ENCODE peak calls at places on chromosomes 5 and 9, in four cellular contexts. One of them, this sample, is unnamed.

GRCh38 chr5:1763960-1764605 is 35.6 kb downstream of the MRPL36 start:
- DNase-seq in CD4-positive, alpha-beta T cell: no peak
- DNase-seq in AG09309: no peak
- DNase-seq in HFFc6: no peak
- DNase-seq in this sample: no peak

GRCh38 chr5:3218916-3219650 is 376.5 kb upstream of the IRX1 start:
- DNase-seq in CD4-positive, alpha-beta T cell: no peak
- DNase-seq in AG09309: no peak
- DNase-seq in HFFc6: no peak
- DNase-seq in this sample: no peak

GRCh38 chr5:36052542-36052941 is 14.1 kb downstream of the UGT3A2 start:
- DNase-seq in CD4-positive, alpha-beta T cell: no peak
- DNase-seq in AG09309: no peak
- DNase-seq in HFFc6: no peak
- DNase-seq in this sample: no peak

GRCh38 chr9:38036359-38037084 is 32.5 kb downstream of the SHB start:
- DNase-seq in CD4-positive, alpha-beta T cell: no peak
- DNase-seq in AG09309: peak
- DNase-seq in HFFc6: peak
- DNase-seq in this sample: no peak

GRCh38 chr9:128055222-128056040 is 11.7 kb downstream of the NAIF1 start:
- DNase-seq in CD4-positive, alpha-beta T cell: no peak
- DNase-seq in AG09309: no peak
- DNase-seq in HFFc6: no peak
- DNase-seq in this sample: no peak

GRCh38 chr5:52995095-52995494 is 5.9 kb downstream of the ITGA2 start:
- DNase-seq in CD4-positive, alpha-beta T cell: no peak
- DNase-seq in AG09309: no peak
- DNase-seq in HFFc6: no peak
- DNase-seq in this sample: no peak

GRCh38 chr5:56012281-56012963 is 17.7 kb upstream of the IL6ST start:
- DNase-seq in CD4-positive, alpha-beta T cell: no peak
- DNase-seq in AG09309: no peak
- DNase-seq in HFFc6: peak
- DNase-seq in this sample: no peak

GRCh38 chr9:107284636-107285035 is 1.6 kb downstream of the RAD23B start:
- DNase-seq in CD4-positive, alpha-beta T cell: no peak
- DNase-seq in AG09309: no peak
- DNase-seq in HFFc6: no peak
- DNase-seq in this sample: no peak

GRCh38 chr5:10607666-10608442 is 44.0 kb downstream of the ANKRD33B start:
- DNase-seq in CD4-positive, alpha-beta T cell: no peak
- DNase-seq in AG09309: no peak
- DNase-seq in HFFc6: no peak
- DNase-seq in this sample: no peak

GRCh38 chr9:8660383-8660782 is 860.8 kb upstream of the DMAC1 start:
- DNase-seq in CD4-positive, alpha-beta T cell: no peak
- DNase-seq in AG09309: no peak
- DNase-seq in HFFc6: no peak
- DNase-seq in this sample: no peak

GRCh38 chr9:96062051-96062450 is 186.6 kb downstream of the ERCC6L2 start:
- DNase-seq in CD4-positive, alpha-beta T cell: no peak
- DNase-seq in AG09309: no peak
- DNase-seq in HFFc6: no peak
- DNase-seq in this sample: no peak

GRCh38 chr5:95664204-95664786 is 17.7 kb downstream of the RFESD start:
- DNase-seq in CD4-positive, alpha-beta T cell: peak
- DNase-seq in AG09309: no peak
- DNase-seq in HFFc6: peak
- DNase-seq in this sample: no peak

GRCh38 chr5:123582570-123583293 is 70.8 kb downstream of the CSNK1G3 start:
- DNase-seq in CD4-positive, alpha-beta T cell: no peak
- DNase-seq in AG09309: no peak
- DNase-seq in HFFc6: no peak
- DNase-seq in this sample: no peak

GRCh38 chr9:1007312-1007711 is 30.9 kb downstream of the DMRT3 start:
- DNase-seq in CD4-positive, alpha-beta T cell: no peak
- DNase-seq in AG09309: no peak
- DNase-seq in HFFc6: no peak
- DNase-seq in this sample: no peak

GRCh38 chr5:118042076-118042475 is 946.3 kb downstream of the DTWD2 start:
- DNase-seq in CD4-positive, alpha-beta T cell: no peak
- DNase-seq in AG09309: no peak
- DNase-seq in HFFc6: no peak
- DNase-seq in this sample: no peak

GRCh38 chr9:114037961-114038723 is 40.0 kb downstream of the AMBP start:
- DNase-seq in CD4-positive, alpha-beta T cell: no peak
- DNase-seq in AG09309: no peak
- DNase-seq in HFFc6: no peak
- DNase-seq in this sample: no peak

GRCh38 chr5:14364576-14365472 is 216.8 kb upstream of the OTULINL start:
- DNase-seq in CD4-positive, alpha-beta T cell: peak
- DNase-seq in AG09309: no peak
- DNase-seq in HFFc6: no peak
- DNase-seq in this sample: no peak

GRCh38 chr9:121721770-121722169 is 70.3 kb downstream of the DAB2IP start:
- DNase-seq in CD4-positive, alpha-beta T cell: no peak
- DNase-seq in AG09309: no peak
- DNase-seq in HFFc6: no peak
- DNase-seq in this sample: no peak

GRCh38 chr9:133491656-133491925 is 12.7 kb upstream of the SLC2A6 start:
- DNase-seq in CD4-positive, alpha-beta T cell: no peak
- DNase-seq in AG09309: no peak
- DNase-seq in HFFc6: no peak
- DNase-seq in this sample: no peak

GRCh38 chr5:108415726-108416125 is 33.8 kb upstream of the FBXL17 start:
- DNase-seq in CD4-positive, alpha-beta T cell: no peak
- DNase-seq in AG09309: no peak
- DNase-seq in HFFc6: no peak
- DNase-seq in this sample: no peak

GRCh38 chr9:133991964-133992779 is at the start of gene VAV2:
- DNase-seq in CD4-positive, alpha-beta T cell: peak
- DNase-seq in AG09309: no peak
- DNase-seq in HFFc6: no peak
- DNase-seq in this sample: peak

GRCh38 chr5:157608972-157609565 is 33.5 kb upstream of the ADAM19 start:
- DNase-seq in CD4-positive, alpha-beta T cell: no peak
- DNase-seq in AG09309: peak
- DNase-seq in HFFc6: peak
- DNase-seq in this sample: no peak

GRCh38 chr9:21075484-21075883 is 2.3 kb downstream of the IFNB1 start:
- DNase-seq in CD4-positive, alpha-beta T cell: no peak
- DNase-seq in AG09309: no peak
- DNase-seq in HFFc6: no peak
- DNase-seq in this sample: no peak

GRCh38 chr9:21070887-21071286 is 6.9 kb downstream of the IFNB1 start:
- DNase-seq in CD4-positive, alpha-beta T cell: no peak
- DNase-seq in AG09309: no peak
- DNase-seq in HFFc6: no peak
- DNase-seq in this sample: no peak

DNA sequence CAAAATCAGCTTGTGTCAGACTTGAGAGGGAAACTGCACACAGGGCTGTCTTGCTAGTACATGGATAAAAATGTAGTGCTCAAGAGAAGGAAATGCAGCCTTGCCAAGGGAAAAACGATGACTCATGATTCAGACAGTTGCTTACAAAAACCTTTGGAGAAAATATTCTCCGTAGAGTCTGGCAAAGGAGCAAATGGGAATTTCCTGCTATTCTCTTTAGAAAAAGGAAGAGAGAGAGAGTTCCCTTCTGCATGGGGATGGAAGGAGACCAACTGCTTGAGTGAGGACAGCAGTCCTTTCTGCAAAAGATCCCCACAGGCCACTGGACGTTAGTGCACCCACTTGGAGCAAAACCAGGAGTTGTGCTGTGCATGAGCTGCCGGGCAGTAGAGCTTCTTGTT is 7.6 kb downstream of the IFNB1 start:
- DNase-seq in CD4-positive, alpha-beta T cell: no peak
- DNase-seq in AG09309: peak
- DNase-seq in HFFc6: peak
- DNase-seq in this sample: no peak
- TF ChIP-seq CTCF in CD4-positive, alpha-beta T cell: no peak
- TF ChIP-seq CTCF in AG09309: peak
- TF ChIP-seq CTCF in HFFc6: peak
- TF ChIP-seq CTCF in this sample: no peak

GRCh38 chr9:130042931-130043653 is at the start of gene FNBP1:
- DNase-seq in CD4-positive, alpha-beta T cell: peak
- DNase-seq in AG09309: no peak
- DNase-seq in HFFc6: peak
- DNase-seq in this sample: peak

GRCh38 chr9:130041648-130042405 is 1.2 kb downstream of the FNBP1 start:
- DNase-seq in CD4-positive, alpha-beta T cell: no peak
- DNase-seq in AG09309: no peak
- DNase-seq in HFFc6: no peak
- DNase-seq in this sample: no peak

GRCh38 chr9:130042406-130042930 is 521 bp downstream of the FNBP1 start:
- DNase-seq in CD4-positive, alpha-beta T cell: no peak
- DNase-seq in AG09309: no peak
- DNase-seq in HFFc6: no peak
- DNase-seq in this sample: no peak

GRCh38 chr9:130040901-130041647 is 1.9 kb downstream of the FNBP1 start:
- DNase-seq in CD4-positive, alpha-beta T cell: no peak
- DNase-seq in AG09309: no peak
- DNase-seq in HFFc6: no peak
- DNase-seq in this sample: no peak

GRCh38 chr9:130039504-130040147 is 3.4 kb downstream of the FNBP1 start:
- DNase-seq in CD4-positive, alpha-beta T cell: no peak
- DNase-seq in AG09309: no peak
- DNase-seq in HFFc6: no peak
- DNase-seq in this sample: peak
- TF ChIP-seq CTCF in CD4-positive, alpha-beta T cell: no peak
- TF ChIP-seq CTCF in AG09309: no peak
- TF ChIP-seq CTCF in HFFc6: peak
- TF ChIP-seq CTCF in this sample: no peak

GRCh38 chr5:97046270-97046982 is 96.0 kb downstream of the LIX1 start:
- DNase-seq in CD4-positive, alpha-beta T cell: no peak
- DNase-seq in AG09309: peak
- DNase-seq in HFFc6: peak
- DNase-seq in this sample: no peak

GRCh38 chr5:97042981-97043380 is 99.4 kb downstream of the LIX1 start:
- DNase-seq in CD4-positive, alpha-beta T cell: no peak
- DNase-seq in AG09309: no peak
- DNase-seq in HFFc6: no peak
- DNase-seq in this sample: no peak

GRCh38 chr5:97041239-97041638 is 101.2 kb downstream of the LIX1 start:
- DNase-seq in CD4-positive, alpha-beta T cell: no peak
- DNase-seq in AG09309: no peak
- DNase-seq in HFFc6: no peak
- DNase-seq in this sample: no peak

GRCh38 chr5:97043511-97043910 is 98.9 kb downstream of the LIX1 start:
- DNase-seq in CD4-positive, alpha-beta T cell: no peak
- DNase-seq in AG09309: no peak
- DNase-seq in HFFc6: no peak
- DNase-seq in this sample: no peak

DNA sequence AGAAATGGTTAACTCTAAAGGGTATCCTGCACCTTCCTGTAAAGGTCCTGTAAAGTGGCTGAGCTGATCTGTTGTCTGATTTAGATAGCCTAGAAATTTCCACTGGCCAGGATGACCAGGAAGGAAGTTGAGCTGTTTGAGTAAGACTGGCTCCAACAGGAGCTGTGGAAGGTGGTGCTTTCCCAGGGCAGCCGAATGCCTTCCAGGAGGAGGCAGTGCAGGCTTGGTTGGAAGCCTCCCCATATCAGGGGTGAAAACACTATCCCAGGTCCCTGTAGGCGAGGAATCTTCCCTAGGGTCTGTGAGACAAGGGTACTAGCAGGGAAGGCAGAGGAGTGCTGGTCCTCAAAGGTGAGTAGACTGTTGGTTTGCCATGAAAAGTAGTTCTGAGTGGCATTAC is 98.4 kb downstream of the LIX1 start:
- DNase-seq in CD4-positive, alpha-beta T cell: no peak
- DNase-seq in AG09309: no peak
- DNase-seq in HFFc6: peak
- DNase-seq in this sample: no peak
- TF ChIP-seq CTCF in CD4-positive, alpha-beta T cell: no peak
- TF ChIP-seq CTCF in AG09309: peak
- TF ChIP-seq CTCF in HFFc6: peak
- TF ChIP-seq CTCF in this sample: peak

DNA sequence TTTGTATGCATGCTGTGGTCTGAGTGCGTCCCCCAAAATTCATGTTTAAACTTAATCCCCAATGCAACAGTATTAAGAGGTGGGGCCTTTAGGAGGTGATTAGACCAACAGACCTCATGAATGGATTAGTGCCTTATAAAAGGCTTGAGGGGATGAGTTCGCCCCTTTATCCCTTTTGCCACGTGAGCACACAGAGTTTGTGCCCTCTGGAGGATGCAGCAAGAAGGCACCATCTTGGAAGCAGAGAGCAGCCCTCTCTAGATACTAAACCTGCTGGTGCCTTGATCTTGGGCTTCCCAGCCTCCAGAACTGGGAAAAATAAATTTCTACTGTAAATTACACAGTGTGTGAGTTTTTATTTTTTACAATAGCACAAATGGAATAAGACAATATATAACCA is 177.1 kb upstream of the SPRY4 start:
- DNase-seq in CD4-positive, alpha-beta T cell: no peak
- DNase-seq in AG09309: no peak
- DNase-seq in HFFc6: no peak
- DNase-seq in this sample: no peak
- TF ChIP-seq CTCF in CD4-positive, alpha-beta T cell: no peak
- TF ChIP-seq CTCF in AG09309: no peak
- TF ChIP-seq CTCF in HFFc6: peak
- TF ChIP-seq CTCF in this sample: no peak

GRCh38 chr9:19934301-19934868 is 145.5 kb upstream of the SLC24A2 start:
- DNase-seq in CD4-positive, alpha-beta T cell: no peak
- DNase-seq in AG09309: no peak
- DNase-seq in HFFc6: peak
- DNase-seq in this sample: no peak
- TF ChIP-seq CTCF in CD4-positive, alpha-beta T cell: no peak
- TF ChIP-seq CTCF in AG09309: no peak
- TF ChIP-seq CTCF in HFFc6: no peak
- TF ChIP-seq CTCF in this sample: no peak